ENCODE peak calls at places on chromosome 1, in nine cellular contexts. O is fibroblast of lung, I is adrenal gland, G is astrocyte of the cerebellum, W is GM23248, T is AG04450, X is endodermal cell, E is left ventricle myocardium inferior, F is kidney epithelial cell. D is an unnamed sample.

GRCh38 chr1:3707298-3707938 is 44.8 kb upstream of the CCDC27 start:
- DNase-seq in O (no peak), I (no peak), G (no peak), W (peak; percentile 13), T (no peak), X (peak; percentile 85), E (no peak), F (no peak), D (no peak)

GRCh38 chr1:39411526-39411925 is 79.9 kb upstream of the BMP8A start:
- DNase-seq in O (peak; percentile 52), I (no peak), G (no peak), W (peak; percentile 49), T (no peak), X (no peak), E (no peak), F (no peak), D (no peak)

GRCh38 chr1:24778141-24778540 is 32.9 kb downstream of the CLIC4 start:
- DNase-seq in O (no peak), I (no peak), G (no peak), W (no peak), T (no peak), X (no peak), E (no peak), F (no peak), D (no peak)

GRCh38 chr1:23798662-23799142 is 1.9 kb downstream of the GALE start:
- DNase-seq in O (no peak), I (peak; percentile 39), G (no peak), W (peak; percentile 21), T (no peak), X (peak; percentile 70), E (no peak), F (no peak), D (no peak)

GRCh38 chr1:93620841-93621210 is 60.8 kb downstream of the BCAR3 start:
- DNase-seq in O (no peak), I (no peak), G (no peak), W (peak; percentile 39), T (no peak), X (peak; percentile 91), E (no peak), F (no peak), D (no peak)

GRCh38 chr1:27575861-27576331 is 28.0 kb downstream of the AHDC1 start:
- DNase-seq in O (peak; percentile 46), I (peak; percentile 79), G (no peak), W (peak; percentile 63), T (no peak), X (peak; percentile 92), E (peak; percentile 85), F (no peak), D (no peak)

GRCh38 chr1:87330201-87330953 is 1.7 kb downstream of the LMO4 start:
- DNase-seq in O (peak; percentile 47), I (no peak), G (no peak), W (peak; percentile 61), T (no peak), X (peak; percentile 74), E (no peak), F (no peak), D (no peak)

GRCh38 chr1:21680381-21680780 is 11.2 kb upstream of the RAP1GAP start:
- DNase-seq in O (no peak), I (no peak), G (no peak), W (no peak), T (no peak), X (no peak), E (no peak), F (no peak), D (no peak)

GRCh38 chr1:147773215-147773715 is 12.9 kb upstream of the GJA5 start:
- DNase-seq in O (no peak), I (no peak), G (no peak), W (no peak), T (no peak), X (peak; percentile 75), E (no peak), F (no peak), D (no peak)
- H3K4me3 ChIP-seq in O (no peak overlapping the region), I (no peak overlapping the region), G (no peak overlapping the region), W (no peak overlapping the region), T (no peak overlapping the region), X (peak overlapping the region; percentile 15), E (peak overlapping the region; percentile 50), F (no peak overlapping the region), D (no peak overlapping the region)

GRCh38 chr1:184932319-184932718 is 42.0 kb downstream of the NIBAN1 start:
- DNase-seq in O (no peak), I (no peak), G (no peak), W (no peak), T (no peak), X (no peak), E (no peak), F (no peak), D (no peak)

GRCh38 chr1:184937729-184938128 is 36.6 kb downstream of the NIBAN1 start:
- DNase-seq in O (no peak), I (no peak), G (no peak), W (no peak), T (no peak), X (no peak), E (no peak), F (no peak), D (no peak)

GRCh38 chr1:184940226-184940625 is 34.1 kb downstream of the NIBAN1 start:
- DNase-seq in O (no peak), I (no peak), G (no peak), W (peak; percentile 38), T (no peak), X (no peak), E (no peak), F (no peak), D (no peak)

GRCh38 chr1:184933944-184934343 is 40.4 kb downstream of the NIBAN1 start:
- DNase-seq in O (no peak), I (no peak), G (no peak), W (no peak), T (no peak), X (no peak), E (no peak), F (no peak), D (no peak)

DNA sequence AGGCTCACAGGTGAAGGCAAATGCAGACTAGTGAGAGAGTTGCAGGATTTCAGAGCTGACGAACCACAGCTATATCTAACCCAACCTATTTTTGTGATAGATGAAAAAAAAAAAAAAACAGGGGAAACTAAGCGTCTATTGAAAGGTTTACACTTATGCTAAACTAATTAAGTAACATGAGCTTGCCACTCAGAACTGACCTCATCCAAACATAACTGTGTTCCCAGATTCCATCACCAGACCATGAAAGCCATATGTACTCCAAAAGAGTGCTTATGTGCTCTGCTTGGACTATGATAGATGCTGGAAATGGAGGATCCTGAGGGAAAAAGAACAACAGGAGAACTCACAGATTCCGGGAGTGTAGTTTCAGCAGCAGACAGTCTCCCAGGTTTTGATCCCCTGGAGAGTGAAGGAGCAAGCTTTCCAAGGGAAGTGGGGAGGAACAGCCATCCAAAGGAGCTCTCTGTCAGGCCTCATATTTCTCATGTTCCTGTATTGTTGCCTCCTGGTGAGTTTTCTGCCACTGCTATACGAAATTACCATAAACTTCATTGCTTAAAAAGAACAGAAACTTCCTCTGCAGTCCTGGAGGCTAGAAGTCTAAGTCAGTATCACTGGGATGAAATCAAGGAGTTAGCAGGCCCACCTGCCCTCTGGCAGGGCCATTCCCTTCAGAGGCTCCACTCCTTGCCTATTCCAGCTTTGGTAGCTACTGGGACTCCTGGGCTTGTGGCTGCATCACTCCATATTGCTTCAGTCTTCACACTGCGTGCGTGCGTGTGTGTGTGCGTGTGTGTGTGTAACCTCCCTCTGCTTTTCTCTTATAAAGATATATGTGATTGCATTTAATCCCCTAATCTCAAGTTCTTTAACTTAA is 38.1 kb downstream of the NIBAN1 start:
- DNase-seq in O (peak; percentile 31), I (no peak), G (no peak), W (no peak), T (no peak), X (no peak), E (no peak), F (no peak), D (no peak)
- H3K4me3 ChIP-seq in O (no peak overlapping the region), I (no peak overlapping the region), G (no peak overlapping the region), W (no peak overlapping the region), T (no peak overlapping the region), X (no peak overlapping the region), E (no peak overlapping the region), F (no peak overlapping the region), D (no peak overlapping the region)

GRCh38 chr1:209741889-209742288 is 14.0 kb upstream of the TRAF3IP3 start:
- DNase-seq in O (no peak), I (no peak), G (no peak), W (no peak), T (no peak), X (no peak), E (no peak), F (no peak), D (no peak)

GRCh38 chr1:209741198-209741597 is 14.7 kb upstream of the TRAF3IP3 start:
- DNase-seq in O (no peak), I (no peak), G (no peak), W (no peak), T (no peak), X (no peak), E (no peak), F (no peak), D (no peak)

GRCh38 chr1:209743145-209743482 is 12.7 kb upstream of the TRAF3IP3 start:
- DNase-seq in O (peak; percentile 93), I (peak; percentile 52), G (peak; percentile 85), W (peak; percentile 58), T (peak; percentile 54), X (no peak), E (peak; percentile 42), F (no peak), D (peak; percentile 91)

GRCh38 chr1:209746469-209747269 is 9.2 kb upstream of the TRAF3IP3 start:
- DNase-seq in O (peak; percentile 59), I (no peak), G (no peak), W (no peak), T (no peak), X (no peak), E (no peak), F (no peak), D (no peak)

DNA sequence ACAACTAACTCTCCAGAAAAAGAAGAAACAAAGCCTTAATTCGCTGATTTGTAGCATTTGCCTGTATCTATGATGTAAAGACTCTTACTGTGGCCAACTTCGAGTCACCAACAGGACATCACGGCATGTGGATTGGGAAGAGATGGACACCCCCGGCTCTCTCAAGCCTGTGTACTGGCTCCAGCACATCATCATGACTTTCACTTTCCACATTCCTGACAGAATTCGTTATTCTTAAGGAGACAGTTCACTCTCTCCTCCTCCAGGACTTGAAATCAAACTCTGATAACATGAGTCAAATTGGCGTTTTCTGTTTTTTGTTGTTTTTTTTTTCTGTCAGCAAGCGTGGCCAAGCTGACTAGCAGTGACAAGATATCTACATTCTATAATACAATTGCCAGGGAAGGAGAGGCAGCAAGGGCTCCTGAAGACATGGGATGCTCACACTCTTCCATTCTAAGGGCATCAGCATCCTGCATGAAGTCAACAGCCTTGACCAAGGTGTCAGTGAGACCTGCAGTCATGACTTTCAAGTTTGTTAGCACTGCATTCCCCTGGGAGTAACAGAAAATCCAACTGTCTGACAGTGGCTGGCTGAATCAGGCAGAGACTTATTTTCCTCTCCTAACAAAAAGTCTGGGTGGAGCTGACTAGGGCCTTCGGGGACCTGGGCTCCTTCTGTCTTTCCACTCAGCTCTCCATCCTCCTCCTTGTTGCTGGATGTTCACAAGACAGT is 13.3 kb upstream of the TRAF3IP3 start:
- DNase-seq in O (peak; percentile 79), I (no peak), G (no peak), W (peak; percentile 85), T (peak; percentile 46), X (no peak), E (no peak), F (no peak), D (peak; percentile 46)
- H3K4me3 ChIP-seq in O (no peak overlapping the region), I (no peak overlapping the region), G (no peak overlapping the region), W (peak overlapping the region; percentile 36), T (peak overlapping the region; percentile 34), X (no peak overlapping the region), E (peak overlapping the region; percentile 40), F (no peak overlapping the region), D (no peak overlapping the region)

GRCh38 chr1:156055343-156055645 is 712 bp downstream of the LAMTOR2 start:
- DNase-seq in O (no peak), I (no peak), G (no peak), W (no peak), T (no peak), X (no peak), E (no peak), F (no peak), D (no peak)

GRCh38 chr1:156053770-156054499 is at the start of gene UBQLN4:
- DNase-seq in O (peak; percentile 87), I (peak; percentile 90), G (peak; percentile 55), W (peak; percentile 92), T (no peak), X (peak; percentile 96), E (peak; percentile 88), F (no peak), D (peak; percentile 70)

GRCh38 chr1:156054500-156055342 is at the start of gene LAMTOR2:
- DNase-seq in O (peak; percentile 94), I (peak; percentile 99), G (peak; percentile 85), W (peak; percentile 99), T (peak; percentile 80), X (peak; percentile 100), E (peak; percentile 99), F (peak; percentile 82), D (peak; percentile 83)

GRCh38 chr1:156055649-156056048 is 1.1 kb downstream of the LAMTOR2 start:
- DNase-seq in O (no peak), I (no peak), G (no peak), W (peak; percentile 54), T (no peak), X (no peak), E (no peak), F (no peak), D (no peak)

DNA sequence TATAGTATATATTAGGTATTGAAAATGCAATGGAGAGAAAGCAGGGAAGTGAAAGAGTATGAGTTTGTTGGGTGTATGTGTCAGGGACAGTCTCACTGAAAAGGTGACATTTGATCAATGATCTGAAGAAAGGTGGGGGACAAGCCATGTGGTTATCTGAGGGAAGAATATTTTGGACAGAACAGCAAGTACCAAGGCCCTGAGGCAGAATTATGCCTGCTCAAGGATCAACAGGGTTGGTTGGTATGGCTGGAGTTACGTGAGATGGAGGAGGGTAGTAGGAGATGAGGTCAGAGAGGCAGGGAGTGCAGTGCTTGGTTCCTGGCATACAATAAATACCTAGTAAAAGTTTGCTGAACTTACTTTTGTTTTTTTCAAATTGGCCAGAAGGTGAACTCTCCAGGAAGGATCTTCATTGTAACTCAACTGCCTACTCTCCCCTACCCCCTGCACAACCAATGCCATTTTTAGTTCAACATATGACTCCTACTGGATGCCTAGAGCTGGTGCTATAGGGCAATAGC is 1.8 kb downstream of the LAMTOR2 start:
- DNase-seq in O (no peak), I (no peak), G (no peak), W (no peak), T (no peak), X (no peak), E (no peak), F (no peak), D (no peak)
- H3K4me3 ChIP-seq in O (no peak overlapping the region), I (no peak overlapping the region), G (no peak overlapping the region), W (no peak overlapping the region), T (no peak overlapping the region), X (no peak overlapping the region), E (peak overlapping the region; percentile 95), F (no peak overlapping the region), D (no peak overlapping the region)

D was measured in skeletal muscle cell.